ENCODE peak calls at places on chromosomes 6 and 20, in five cellular contexts. M is DND-41, B is A172, E is skeletal muscle cell, Q is T-helper 2 cell. O is an unnamed sample.

GRCh38 chr6:132446842-132447241 is 45.6 kb upstream of the MOXD1 start:
- DNase-seq in M (no peak), B (no peak), E (no peak), Q (no peak), O (no peak)

GRCh38 chr6:47741807-47742206 is 40.0 kb upstream of the OPN5 start:
- DNase-seq in M (no peak), B (peak), E (no peak), Q (no peak), O (no peak)

GRCh38 chr6:41640436-41640835 is 2.2 kb downstream of the MDFI start:
- DNase-seq in M (no peak), B (no peak), E (no peak), Q (no peak), O (peak)

GRCh38 chr20:56391596-56392281 is at the start of gene AURKA:
- DNase-seq in M (no peak), B (peak), E (no peak), Q (no peak), O (no peak)

GRCh38 chr6:113352029-113352801 is 504.9 kb upstream of the MARCKS start:
- DNase-seq in M (no peak), B (peak), E (peak), Q (peak), O (no peak)

GRCh38 chr6:105192707-105193465 is 13.1 kb upstream of the POPDC3 start:
- DNase-seq in M (no peak), B (peak), E (peak), Q (no peak), O (no peak)

GRCh38 chr6:15526129-15526764 is 136.6 kb downstream of the DTNBP1 start:
- DNase-seq in M (no peak), B (no peak), E (no peak), Q (no peak), O (no peak)

GRCh38 chr6:68572525-68572924 is 62.6 kb upstream of the ADGRB3 start:
- DNase-seq in M (peak), B (peak), E (peak), Q (peak), O (no peak)

GRCh38 chr6:96725276-96725675 is 112.0 kb downstream of the GPR63 start:
- DNase-seq in M (no peak), B (no peak), E (no peak), Q (no peak), O (no peak)

GRCh38 chr20:59580991-59581401 is 23.3 kb upstream of the PHACTR3 start:
- DNase-seq in M (no peak), B (no peak), E (no peak), Q (no peak), O (no peak)

GRCh38 chr6:32442977-32443552 is 3.4 kb downstream of the HLA-DRA start:
- DNase-seq in M (no peak), B (no peak), E (no peak), Q (no peak), O (no peak)

GRCh38 chr6:22783921-22784320 is 214.6 kb downstream of the HDGFL1 start:
- DNase-seq in M (no peak), B (no peak), E (no peak), Q (no peak), O (no peak)

GRCh38 chr6:104404377-104404776 is 455.3 kb downstream of the HACE1 start:
- DNase-seq in M (no peak), B (no peak), E (no peak), Q (no peak), O (no peak)

GRCh38 chr20:63482021-63482587 is 9.6 kb upstream of the KCNQ2 start:
- DNase-seq in M (no peak), B (no peak), E (no peak), Q (no peak), O (no peak)

GRCh38 chr6:17705778-17706579 is 746 bp downstream of the NUP153 start:
- DNase-seq in M (peak), B (peak), E (no peak), Q (peak), O (peak)

GRCh38 chr20:48632017-48632824 is 195.6 kb downstream of the PREX1 start:
- DNase-seq in M (no peak), B (peak), E (no peak), Q (no peak), O (peak)

GRCh38 chr6:36752187-36752885 is 54.7 kb downstream of the RAB44 start:
- DNase-seq in M (no peak), B (no peak), E (no peak), Q (peak), O (no peak)

GRCh38 chr6:135257641-135258405 is 76.7 kb downstream of the MYB start:
- DNase-seq in M (no peak), B (no peak), E (no peak), Q (peak), O (no peak)

GRCh38 chr20:9145142-9145541 is 76.3 kb downstream of the PLCB4 start:
- DNase-seq in M (no peak), B (no peak), E (no peak), Q (no peak), O (no peak)

GRCh38 chr6:79570802-79571367 is 33.7 kb upstream of the LCA5 start:
- DNase-seq in M (no peak), B (peak), E (no peak), Q (peak), O (no peak)

GRCh38 chr20:57475388-57476072 is 49.4 kb downstream of the CTCFL start:
- DNase-seq in M (no peak), B (no peak), E (no peak), Q (no peak), O (no peak)

GRCh38 chr20:5918856-5919633 is 31.3 kb downstream of the TRMT6 start:
- DNase-seq in M (peak), B (peak), E (no peak), Q (peak), O (no peak)

GRCh38 chr6:129801909-129802308 is 59.2 kb downstream of the TMEM244 start:
- DNase-seq in M (no peak), B (no peak), E (no peak), Q (no peak), O (no peak)

GRCh38 chr6:31568537-31568961 is 3.5 kb upstream of the LTA start:
- DNase-seq in M (no peak), B (no peak), E (no peak), Q (peak), O (no peak)